ENCODE peak calls at places on chromosomes 7 and 10, in nine cellular contexts. M is cardiac muscle cell; S is posterior vena cava; J is stimulated activated CD8-positive, alpha-beta memory T cell treated with anti-CD3 and anti-CD28 coated beads, Interleukin-15, amount 100 ng/mL, for 24 hours; C is GM23248; X is neuronal stem cell; G is GM13977; P is dermis microvascular lymphatic vessel endothelial cell; Q is lung. O is an unnamed sample.

GRCh38 chr10:21172774-21173432 is 275.8 kb upstream of the NEBL start:
- DNase-seq in C (peak; percentile 28), J (no peak), X (no peak), Q (no peak), P (peak; percentile 49), G (peak; percentile 29), S (peak; percentile 79), M (peak; percentile 51), O (no peak)

GRCh38 chr10:89413398-89413912 is 913 bp upstream of the IFIT5 start:
- DNase-seq in M (no peak), X (no peak), J (no peak), S (no peak), G (no peak), C (no peak), P (no peak), Q (no peak), O (no peak)

GRCh38 chr7:43758861-43759683 is 592 bp downstream of the BLVRA start:
- DNase-seq in P (peak; percentile 47), G (peak; percentile 73), Q (no peak), S (peak; percentile 85), X (peak; percentile 29), J (peak; percentile 17), C (peak; percentile 70), M (peak; percentile 67), O (no peak)

GRCh38 chr7:115678049-115678982 is 352.2 kb downstream of the TFEC start:
- DNase-seq in C (peak; percentile 81), J (no peak), P (no peak), G (no peak), X (no peak), Q (no peak), M (no peak), S (no peak), O (no peak)

GRCh38 chr10:29896053-29896452 is 163.3 kb downstream of the JCAD start:
- DNase-seq in S (no peak), G (no peak), X (no peak), J (no peak), P (peak; percentile 70), C (peak; percentile 53), Q (no peak), M (no peak), O (no peak)

GRCh38 chr7:95859434-95859833 is 87.1 kb downstream of the DYNC1I1 start:
- DNase-seq in X (no peak), M (peak; percentile 82), G (no peak), P (no peak), C (peak; percentile 71), J (no peak), S (no peak), Q (no peak), O (no peak)

GRCh38 chr10:905503-905902 is 26.0 kb downstream of the LARP4B start:
- DNase-seq in J (no peak), C (peak; percentile 18), X (no peak), M (no peak), S (no peak), G (no peak), Q (no peak), P (no peak), O (no peak)

GRCh38 chr7:73671857-73672445 is 4.3 kb downstream of the VPS37D start:
- DNase-seq in S (no peak), M (no peak), P (no peak), J (no peak), Q (no peak), C (no peak), X (no peak), G (no peak), O (no peak)

GRCh38 chr7:154865984-154866685 is 136.8 kb downstream of the PAXIP1 start:
- DNase-seq in C (no peak), S (peak; percentile 54), X (no peak), Q (no peak), M (no peak), J (no peak), G (no peak), P (no peak), O (peak; percentile 63)

GRCh38 chr7:130875265-130875741 is 141.3 kb upstream of the KLF14 start:
- DNase-seq in C (peak; percentile 58), J (no peak), S (no peak), G (peak; percentile 62), M (peak; percentile 58), P (peak; percentile 63), X (peak; percentile 46), Q (peak; percentile 61), O (no peak)

GRCh38 chr7:64630496-64630895 is 35.4 kb upstream of the ZNF107 start:
- DNase-seq in Q (no peak), S (no peak), P (peak; percentile 21), G (no peak), X (no peak), J (no peak), M (no peak), C (peak; percentile 56), O (no peak)

GRCh38 chr10:124685251-124685650 is 58.9 kb downstream of the FAM53B start:
- DNase-seq in M (no peak), P (peak; percentile 29), Q (no peak), J (no peak), C (no peak), S (peak; percentile 88), X (no peak), G (no peak), O (peak; percentile 85)

GRCh38 chr7:26199301-26200112 is 1.0 kb downstream of the HNRNPA2B1 start:
- DNase-seq in Q (peak; percentile 72), P (peak; percentile 52), J (peak; percentile 37), M (peak; percentile 58), G (no peak), C (peak; percentile 77), X (peak; percentile 69), S (peak; percentile 90), O (peak; percentile 83)

GRCh38 chr7:123944395-123944794 is 19.4 kb downstream of the SPAM1 start:
- DNase-seq in X (no peak), M (no peak), Q (no peak), S (no peak), C (no peak), J (no peak), P (no peak), G (no peak), O (no peak)

GRCh38 chr10:7475046-7475860 is 64.4 kb upstream of the SFMBT2 start:
- DNase-seq in X (peak; percentile 24), P (no peak), Q (no peak), S (no peak), M (no peak), J (no peak), G (no peak), C (no peak), O (no peak)

GRCh38 chr10:59240581-59241183 is 64.2 kb downstream of the PHYHIPL start:
- DNase-seq in X (peak; percentile 38), G (peak; percentile 9), S (no peak), P (peak; percentile 45), J (no peak), Q (no peak), C (peak; percentile 72), M (peak; percentile 57), O (no peak)

GRCh38 chr7:68155676-68156075 is 1159.0 kb downstream of the TYW1 start:
- DNase-seq in X (no peak), G (no peak), C (no peak), Q (no peak), S (no peak), J (no peak), P (no peak), M (no peak), O (no peak)

GRCh38 chr7:17994079-17994478 is 33.6 kb downstream of the PRPS1L1 start:
- DNase-seq in Q (no peak), P (no peak), M (no peak), S (no peak), G (no peak), X (no peak), J (no peak), C (no peak), O (no peak)

GRCh38 chr10:35211390-35211789 is 84.7 kb downstream of the CREM start:
- DNase-seq in G (no peak), J (no peak), S (no peak), Q (no peak), M (no peak), C (no peak), P (no peak), X (no peak), O (no peak)

GRCh38 chr10:13904053-13904452 is 317.3 kb downstream of the PRPF18 start:
- DNase-seq in G (no peak), Q (no peak), P (no peak), S (no peak), C (no peak), M (peak; percentile 5), X (no peak), J (no peak), O (no peak)

GRCh38 chr10:62050941-62051433 is 149.5 kb downstream of the ARID5B start:
- DNase-seq in C (peak; percentile 96), P (peak; percentile 94), G (peak; percentile 32), S (peak; percentile 88), J (no peak), X (no peak), M (peak; percentile 16), Q (peak; percentile 42), O (no peak)

GRCh38 chr10:124318811-124319210 is 99.9 kb downstream of the OAT start:
- DNase-seq in G (no peak), J (no peak), C (no peak), X (no peak), Q (no peak), P (no peak), M (no peak), S (peak; percentile 72), O (no peak)

GRCh38 chr7:77537595-77538185 is 595 bp downstream of the PTPN12 start:
- DNase-seq in M (peak; percentile 66), X (peak; percentile 59), G (peak; percentile 77), C (peak; percentile 56), J (peak; percentile 16), P (peak; percentile 67), S (no peak), Q (peak; percentile 39), O (no peak)

GRCh38 chr7:137953692-137954470 is 48.0 kb downstream of the CREB3L2 start:
- DNase-seq in C (peak; percentile 84), Q (no peak), G (no peak), P (peak; percentile 78), X (no peak), M (no peak), S (no peak), J (no peak), O (no peak)

GRCh38 chr10:112421731-112422130 is 25.0 kb downstream of the ZDHHC6 start:
- DNase-seq in X (no peak), S (no peak), J (no peak), Q (no peak), G (no peak), P (no peak), M (no peak), C (no peak), O (no peak)

GRCh38 chr10:99711129-99711719 is 20.7 kb downstream of the COX15 start:
- DNase-seq in G (peak; percentile 30), S (no peak), M (peak; percentile 54), P (peak; percentile 65), X (no peak), J (no peak), Q (no peak), C (peak; percentile 87), O (no peak)

GRCh38 chr10:77604941-77605351 is 32.7 kb downstream of the KCNMA1 start:
- DNase-seq in X (no peak), Q (no peak), J (no peak), M (no peak), P (no peak), S (no peak), C (peak; percentile 4), G (no peak), O (no peak)